ENCODE peak calls at places on chromosomes 1 and 21, in nine cellular contexts. Y is GM12891, G is tibial nerve, O is thyroid gland, K is K562, J is breast epithelium, R is heart left ventricle, M is spleen, E is Peyer's patch. S is an unnamed sample.
A peak's percentile ranks its signal among the peaks of the same experiment; 100 is the strongest.

GRCh38 chr1:98693385-98693784 is 31.9 kb downstream of the SNX7 start:
- DNase-seq in Y (no peak), G (no peak), O (no peak), K (no peak), J (no peak), R (peak; percentile 23), M (no peak), E (no peak), S (no peak)

GRCh38 chr1:87044424-87044823 is 130.0 kb downstream of the HS2ST1 start:
- DNase-seq in Y (no peak), G (no peak), O (no peak), K (no peak), J (no peak), R (no peak), M (no peak), E (no peak), S (no peak)

GRCh38 chr1:223114871-223115270 is 28.2 kb downstream of the TLR5 start:
- DNase-seq in Y (no peak), G (no peak), O (no peak), K (no peak), J (no peak), R (no peak), M (no peak), E (no peak), S (peak; percentile 32)

GRCh38 chr1:20840731-20841130 is 53.6 kb upstream of the HP1BP3 start:
- DNase-seq in Y (no peak), G (no peak), O (peak; percentile 65), K (peak; percentile 56), J (no peak), R (no peak), M (no peak), E (no peak), S (no peak)

GRCh38 chr21:45670731-45671130 is 27.2 kb downstream of the PCBP3 start:
- DNase-seq in Y (no peak), G (no peak), O (no peak), K (no peak), J (no peak), R (no peak), M (no peak), E (no peak), S (no peak)

GRCh38 chr1:37238376-37239224 is 204.3 kb upstream of the GRIK3 start:
- DNase-seq in Y (no peak), G (no peak), O (no peak), K (no peak), J (no peak), R (no peak), M (no peak), E (no peak), S (no peak)

GRCh38 chr1:42282024-42282579 is 52.9 kb downstream of the FOXJ3 start:
- DNase-seq in Y (no peak), G (no peak), O (no peak), K (no peak), J (no peak), R (no peak), M (no peak), E (no peak), S (no peak)

GRCh38 chr21:44492572-44493385 is 37.5 kb downstream of the LRRC3 start:
- DNase-seq in Y (no peak), G (no peak), O (no peak), K (no peak), J (no peak), R (no peak), M (no peak), E (no peak), S (no peak)

GRCh38 chr1:27097484-27097917 is 57.4 kb downstream of the SLC9A1 start:
- DNase-seq in Y (peak; percentile 78), G (peak; percentile 84), O (peak; percentile 77), K (peak; percentile 86), J (peak; percentile 82), R (peak; percentile 78), M (peak; percentile 92), E (peak; percentile 87), S (peak; percentile 87)

GRCh38 chr1:2431503-2431902 is 19.1 kb upstream of the PEX10 start:
- DNase-seq in Y (no peak), G (no peak), O (no peak), K (no peak), J (no peak), R (no peak), M (no peak), E (no peak), S (no peak)

GRCh38 chr1:2641381-2642130 is 8.7 kb upstream of the MMEL1 start:
- DNase-seq in Y (no peak), G (no peak), O (no peak), K (no peak), J (no peak), R (no peak), M (peak; percentile 82), E (peak; percentile 44), S (no peak)

GRCh38 chr1:187236145-187236544 is 407.4 kb downstream of the PLA2G4A start:
- DNase-seq in Y (no peak), G (no peak), O (no peak), K (no peak), J (no peak), R (no peak), M (no peak), E (no peak), S (no peak)

GRCh38 chr1:54998677-54999076 is at the start of gene BSND:
- DNase-seq in Y (no peak), G (no peak), O (no peak), K (peak; percentile 37), J (no peak), R (no peak), M (no peak), E (no peak), S (no peak)

GRCh38 chr1:53340660-53341520 is 13.0 kb upstream of the LRP8 start:
- DNase-seq in Y (no peak), G (no peak), O (no peak), K (no peak), J (no peak), R (no peak), M (no peak), E (peak; percentile 29), S (no peak)

GRCh38 chr1:206467915-206468314 is 2.4 kb upstream of the IKBKE start:
- DNase-seq in Y (no peak), G (peak; percentile 30), O (peak; percentile 82), K (no peak), J (no peak), R (peak; percentile 60), M (peak; percentile 90), E (peak; percentile 69), S (no peak)

GRCh38 chr1:89659322-89660061 is 26.6 kb downstream of the LRRC8C start:
- DNase-seq in Y (no peak), G (no peak), O (no peak), K (no peak), J (no peak), R (peak; percentile 28), M (no peak), E (no peak), S (no peak)

GRCh38 chr1:17186216-17186894 is 18.6 kb upstream of the PADI1 start:
- DNase-seq in Y (no peak), G (no peak), O (no peak), K (no peak), J (no peak), R (no peak), M (no peak), E (peak; percentile 28), S (no peak)

GRCh38 chr21:43193651-43194302 is 25.0 kb downstream of the CRYAA start:
- DNase-seq in Y (no peak), G (peak; percentile 17), O (no peak), K (no peak), J (peak; percentile 64), R (peak; percentile 64), M (peak; percentile 65), E (peak; percentile 27), S (no peak)
- TF ChIP-seq POLR2A in Y (no peak), G (no peak), O (no peak), K (no peak), J (no peak), R (no peak), M (no peak), E (no peak), S (no peak)

GRCh38 chr1:19311931-19312781 is at the start of the genes AKR7A2 and SLC66A1:
- DNase-seq in Y (peak; percentile 98), G (peak; percentile 82), O (peak; percentile 93), K (peak; percentile 97), J (peak; percentile 89), R (peak; percentile 95), M (peak; percentile 99), E (peak; percentile 96), S (peak; percentile 93)
- TF ChIP-seq POLR2A in Y (peak; percentile 49), G (peak; percentile 11), O (peak; percentile 93), K (peak; percentile 90), J (no peak), R (peak; percentile 79), M (peak; percentile 25), E (peak; percentile 75), S (peak; percentile 86)

GRCh38 chr1:202858789-202859414 is 30.0 kb downstream of the RABIF start:
- DNase-seq in Y (no peak), G (peak; percentile 29), O (peak; percentile 10), K (no peak), J (no peak), R (peak; percentile 73), M (no peak), E (no peak), S (peak; percentile 43)

GRCh38 chr1:202861420-202862121 is 27.4 kb downstream of the RABIF start:
- DNase-seq in Y (peak; percentile 76), G (peak; percentile 87), O (peak; percentile 90), K (peak; percentile 93), J (peak; percentile 89), R (peak; percentile 96), M (peak; percentile 96), E (peak; percentile 95), S (peak; percentile 89)

GRCh38 chr1:202862672-202863560 is 26.0 kb downstream of the RABIF start:
- DNase-seq in Y (no peak), G (no peak), O (no peak), K (no peak), J (no peak), R (no peak), M (no peak), E (peak; percentile 59), S (no peak)

GRCh38 chr1:202858306-202858705 is 30.6 kb downstream of the RABIF start:
- DNase-seq in Y (no peak), G (peak; percentile 86), O (peak; percentile 8), K (no peak), J (no peak), R (peak; percentile 79), M (no peak), E (peak; percentile 69), S (peak; percentile 82)

DNA sequence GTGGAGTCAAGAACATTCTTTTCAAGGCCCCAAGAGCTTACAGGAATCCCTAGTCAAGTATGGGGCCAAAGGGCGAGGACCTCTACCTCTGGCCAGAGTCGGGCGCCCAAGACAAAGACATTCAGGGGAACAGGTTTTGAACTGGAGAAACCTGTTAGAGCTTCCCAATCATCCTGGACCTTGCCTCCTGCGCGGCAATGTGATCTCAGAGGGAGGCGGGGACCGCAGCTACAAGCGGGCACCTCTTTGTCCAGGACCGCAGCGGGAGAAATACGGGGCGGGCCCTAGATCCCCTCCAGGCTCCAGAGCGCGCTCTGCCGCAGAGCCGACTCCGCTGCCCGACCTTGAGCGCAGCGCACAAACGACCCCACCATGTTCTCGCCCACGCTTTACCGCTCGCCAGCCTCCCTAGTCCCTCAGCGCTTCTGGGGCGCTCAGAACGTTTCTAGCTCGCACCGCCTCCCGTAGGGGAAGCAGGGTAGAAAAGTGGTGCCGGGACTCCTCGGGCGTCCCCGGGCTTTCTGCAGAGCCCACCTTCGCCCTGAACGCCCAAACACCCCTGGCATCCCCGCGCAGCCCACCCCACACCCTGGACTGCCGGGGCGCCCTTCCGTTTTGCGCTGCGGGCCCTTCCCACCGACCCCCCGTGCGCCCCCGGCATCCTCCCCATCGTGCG is 28.1 kb downstream of the RABIF start:
- DNase-seq in Y (peak; percentile 58), G (no peak), O (peak; percentile 56), K (peak; percentile 64), J (peak; percentile 76), R (peak; percentile 38), M (peak; percentile 80), E (peak; percentile 90), S (peak; percentile 41)
- TF ChIP-seq POLR2A in Y (no peak), G (no peak), O (no peak), K (no peak), J (no peak), R (no peak), M (no peak), E (peak; percentile 78), S (no peak)

GRCh38 chr1:61742620-61743431 is 546 bp downstream of the PATJ start:
- DNase-seq in Y (peak; percentile 50), G (peak; percentile 25), O (peak; percentile 69), K (no peak), J (peak; percentile 40), R (peak; percentile 78), M (peak; percentile 83), E (peak; percentile 48), S (peak; percentile 43)
- TF ChIP-seq POLR2A in Y (no peak), G (no peak), O (peak; percentile 60), K (no peak), J (no peak), R (no peak), M (no peak), E (no peak), S (peak; percentile 13)

S was measured in uterus.